ENCODE peak calls at places on chromosomes 4 and X, in eight cellular contexts. One of them, this sample, is unnamed.

GRCh38 chr4:123198706-123199105 is 197.9 kb upstream of the SPRY1 start:
- DNase-seq in activated CD8-positive, alpha-beta memory T cell treated with anti-CD3 and anti-CD28 coated beads for 1 hour: no peak
- DNase-seq in osteoblast: peak
- DNase-seq in NCI-H2081: no peak
- DNase-seq in trophoblast cell: no peak
- DNase-seq in NB4: no peak
- DNase-seq in thyroid gland: no peak
- DNase-seq in CD4-positive, CD25-positive, alpha-beta regulatory T cell: no peak
- DNase-seq in this sample: no peak

GRCh38 chr4:144985536-144985935 is 112.5 kb downstream of the ANAPC10 start:
- DNase-seq in activated CD8-positive, alpha-beta memory T cell treated with anti-CD3 and anti-CD28 coated beads for 1 hour: no peak
- DNase-seq in osteoblast: no peak
- DNase-seq in NCI-H2081: no peak
- DNase-seq in trophoblast cell: no peak
- DNase-seq in NB4: no peak
- DNase-seq in thyroid gland: no peak
- DNase-seq in CD4-positive, CD25-positive, alpha-beta regulatory T cell: no peak
- DNase-seq in this sample: no peak

GRCh38 chrX:318739-319578 is at the start of gene GTPBP6:
- DNase-seq in activated CD8-positive, alpha-beta memory T cell treated with anti-CD3 and anti-CD28 coated beads for 1 hour: peak
- DNase-seq in osteoblast: peak
- DNase-seq in NCI-H2081: no peak
- DNase-seq in trophoblast cell: peak
- DNase-seq in NB4: peak
- DNase-seq in thyroid gland: peak
- DNase-seq in CD4-positive, CD25-positive, alpha-beta regulatory T cell: peak
- DNase-seq in this sample: no peak

GRCh38 chr4:140963883-140964282 is 169.4 kb downstream of the RNF150 start:
- DNase-seq in activated CD8-positive, alpha-beta memory T cell treated with anti-CD3 and anti-CD28 coated beads for 1 hour: no peak
- DNase-seq in osteoblast: no peak
- DNase-seq in NCI-H2081: no peak
- DNase-seq in trophoblast cell: no peak
- DNase-seq in NB4: no peak
- DNase-seq in thyroid gland: no peak
- DNase-seq in CD4-positive, CD25-positive, alpha-beta regulatory T cell: no peak
- DNase-seq in this sample: no peak

GRCh38 chrX:9134341-9134740 is 100.4 kb upstream of the FAM9B start:
- DNase-seq in activated CD8-positive, alpha-beta memory T cell treated with anti-CD3 and anti-CD28 coated beads for 1 hour: no peak
- DNase-seq in osteoblast: no peak
- DNase-seq in NCI-H2081: no peak
- DNase-seq in trophoblast cell: no peak
- DNase-seq in NB4: no peak
- DNase-seq in thyroid gland: no peak
- DNase-seq in CD4-positive, CD25-positive, alpha-beta regulatory T cell: no peak
- DNase-seq in this sample: no peak

GRCh38 chr4:46329118-46329976 is 60.6 kb downstream of the GABRA2 start:
- DNase-seq in activated CD8-positive, alpha-beta memory T cell treated with anti-CD3 and anti-CD28 coated beads for 1 hour: no peak
- DNase-seq in osteoblast: no peak
- DNase-seq in NCI-H2081: peak
- DNase-seq in trophoblast cell: no peak
- DNase-seq in NB4: peak
- DNase-seq in thyroid gland: peak
- DNase-seq in CD4-positive, CD25-positive, alpha-beta regulatory T cell: no peak
- DNase-seq in this sample: no peak

GRCh38 chr4:183987987-183988392 is 82.9 kb downstream of the STOX2 start:
- DNase-seq in activated CD8-positive, alpha-beta memory T cell treated with anti-CD3 and anti-CD28 coated beads for 1 hour: no peak
- DNase-seq in osteoblast: peak
- DNase-seq in NCI-H2081: peak
- DNase-seq in trophoblast cell: peak
- DNase-seq in NB4: peak
- DNase-seq in thyroid gland: peak
- DNase-seq in CD4-positive, CD25-positive, alpha-beta regulatory T cell: no peak
- DNase-seq in this sample: no peak

GRCh38 chrX:119015407-119016242 is 41.2 kb downstream of the LONRF3 start:
- DNase-seq in activated CD8-positive, alpha-beta memory T cell treated with anti-CD3 and anti-CD28 coated beads for 1 hour: no peak
- DNase-seq in osteoblast: peak
- DNase-seq in NCI-H2081: no peak
- DNase-seq in trophoblast cell: peak
- DNase-seq in NB4: peak
- DNase-seq in thyroid gland: peak
- DNase-seq in CD4-positive, CD25-positive, alpha-beta regulatory T cell: no peak
- DNase-seq in this sample: peak

GRCh38 chr4:7335363-7336066 is 99.2 kb downstream of the PSAPL1 start:
- DNase-seq in activated CD8-positive, alpha-beta memory T cell treated with anti-CD3 and anti-CD28 coated beads for 1 hour: no peak
- DNase-seq in osteoblast: peak
- DNase-seq in NCI-H2081: peak
- DNase-seq in trophoblast cell: no peak
- DNase-seq in NB4: peak
- DNase-seq in thyroid gland: peak
- DNase-seq in CD4-positive, CD25-positive, alpha-beta regulatory T cell: peak
- DNase-seq in this sample: no peak

GRCh38 chr4:51963871-51964513 is 56.2 kb downstream of the LRRC66 start:
- DNase-seq in activated CD8-positive, alpha-beta memory T cell treated with anti-CD3 and anti-CD28 coated beads for 1 hour: no peak
- DNase-seq in osteoblast: peak
- DNase-seq in NCI-H2081: no peak
- DNase-seq in trophoblast cell: no peak
- DNase-seq in NB4: no peak
- DNase-seq in thyroid gland: no peak
- DNase-seq in CD4-positive, CD25-positive, alpha-beta regulatory T cell: no peak
- DNase-seq in this sample: peak

GRCh38 chrX:1330605-1331004 is 6.0 kb upstream of the IL3RA start:
- DNase-seq in activated CD8-positive, alpha-beta memory T cell treated with anti-CD3 and anti-CD28 coated beads for 1 hour: no peak
- DNase-seq in osteoblast: no peak
- DNase-seq in NCI-H2081: no peak
- DNase-seq in trophoblast cell: no peak
- DNase-seq in NB4: no peak
- DNase-seq in thyroid gland: no peak
- DNase-seq in CD4-positive, CD25-positive, alpha-beta regulatory T cell: no peak
- DNase-seq in this sample: no peak

GRCh38 chrX:107726809-107727534 is 48.6 kb downstream of the TSC22D3 start:
- DNase-seq in activated CD8-positive, alpha-beta memory T cell treated with anti-CD3 and anti-CD28 coated beads for 1 hour: no peak
- DNase-seq in osteoblast: no peak
- DNase-seq in NCI-H2081: peak
- DNase-seq in trophoblast cell: no peak
- DNase-seq in NB4: no peak
- DNase-seq in thyroid gland: peak
- DNase-seq in CD4-positive, CD25-positive, alpha-beta regulatory T cell: no peak
- DNase-seq in this sample: no peak

GRCh38 chr4:102483120-102483519 is 18.0 kb upstream of the NFKB1 start:
- DNase-seq in activated CD8-positive, alpha-beta memory T cell treated with anti-CD3 and anti-CD28 coated beads for 1 hour: no peak
- DNase-seq in osteoblast: no peak
- DNase-seq in NCI-H2081: no peak
- DNase-seq in trophoblast cell: no peak
- DNase-seq in NB4: no peak
- DNase-seq in thyroid gland: no peak
- DNase-seq in CD4-positive, CD25-positive, alpha-beta regulatory T cell: no peak
- DNase-seq in this sample: no peak

GRCh38 chr4:168717852-168718251 is 221.0 kb downstream of the PALLD start:
- DNase-seq in activated CD8-positive, alpha-beta memory T cell treated with anti-CD3 and anti-CD28 coated beads for 1 hour: no peak
- DNase-seq in osteoblast: peak
- DNase-seq in NCI-H2081: no peak
- DNase-seq in trophoblast cell: no peak
- DNase-seq in NB4: no peak
- DNase-seq in thyroid gland: peak
- DNase-seq in CD4-positive, CD25-positive, alpha-beta regulatory T cell: no peak
- DNase-seq in this sample: no peak

GRCh38 chr4:38106301-38106700 is 146.1 kb downstream of the PTTG2 start:
- DNase-seq in activated CD8-positive, alpha-beta memory T cell treated with anti-CD3 and anti-CD28 coated beads for 1 hour: no peak
- DNase-seq in osteoblast: no peak
- DNase-seq in NCI-H2081: no peak
- DNase-seq in trophoblast cell: no peak
- DNase-seq in NB4: no peak
- DNase-seq in thyroid gland: no peak
- DNase-seq in CD4-positive, CD25-positive, alpha-beta regulatory T cell: no peak
- DNase-seq in this sample: no peak

GRCh38 chr4:145602129-145602760 is 16.9 kb upstream of the MMAA start:
- DNase-seq in activated CD8-positive, alpha-beta memory T cell treated with anti-CD3 and anti-CD28 coated beads for 1 hour: no peak
- DNase-seq in osteoblast: no peak
- DNase-seq in NCI-H2081: no peak
- DNase-seq in trophoblast cell: no peak
- DNase-seq in NB4: no peak
- DNase-seq in thyroid gland: no peak
- DNase-seq in CD4-positive, CD25-positive, alpha-beta regulatory T cell: no peak
- DNase-seq in this sample: no peak

GRCh38 chrX:40171513-40172168 is 73.9 kb upstream of the BCOR start:
- DNase-seq in activated CD8-positive, alpha-beta memory T cell treated with anti-CD3 and anti-CD28 coated beads for 1 hour: no peak
- DNase-seq in osteoblast: peak
- DNase-seq in NCI-H2081: no peak
- DNase-seq in trophoblast cell: no peak
- DNase-seq in NB4: peak
- DNase-seq in thyroid gland: peak
- DNase-seq in CD4-positive, CD25-positive, alpha-beta regulatory T cell: peak
- DNase-seq in this sample: no peak

GRCh38 chrX:43225626-43226328 is 430.3 kb upstream of the MAOA start:
- DNase-seq in activated CD8-positive, alpha-beta memory T cell treated with anti-CD3 and anti-CD28 coated beads for 1 hour: no peak
- DNase-seq in osteoblast: no peak
- DNase-seq in NCI-H2081: no peak
- DNase-seq in trophoblast cell: peak
- DNase-seq in NB4: no peak
- DNase-seq in thyroid gland: no peak
- DNase-seq in CD4-positive, CD25-positive, alpha-beta regulatory T cell: no peak
- DNase-seq in this sample: no peak

GRCh38 chr4:101977096-101977495 is 186.6 kb downstream of the BANK1 start:
- DNase-seq in activated CD8-positive, alpha-beta memory T cell treated with anti-CD3 and anti-CD28 coated beads for 1 hour: no peak
- DNase-seq in osteoblast: peak
- DNase-seq in NCI-H2081: no peak
- DNase-seq in trophoblast cell: peak
- DNase-seq in NB4: no peak
- DNase-seq in thyroid gland: peak
- DNase-seq in CD4-positive, CD25-positive, alpha-beta regulatory T cell: no peak
- DNase-seq in this sample: no peak

GRCh38 chr4:180542445-180543100 is 1700.6 kb upstream of the TENM3 start:
- DNase-seq in activated CD8-positive, alpha-beta memory T cell treated with anti-CD3 and anti-CD28 coated beads for 1 hour: no peak
- DNase-seq in osteoblast: no peak
- DNase-seq in NCI-H2081: peak
- DNase-seq in trophoblast cell: no peak
- DNase-seq in NB4: no peak
- DNase-seq in thyroid gland: no peak
- DNase-seq in CD4-positive, CD25-positive, alpha-beta regulatory T cell: no peak
- DNase-seq in this sample: no peak

GRCh38 chr4:177175473-177175872 is 134.2 kb upstream of the NEIL3 start:
- DNase-seq in activated CD8-positive, alpha-beta memory T cell treated with anti-CD3 and anti-CD28 coated beads for 1 hour: no peak
- DNase-seq in osteoblast: no peak
- DNase-seq in NCI-H2081: no peak
- DNase-seq in trophoblast cell: no peak
- DNase-seq in NB4: no peak
- DNase-seq in thyroid gland: no peak
- DNase-seq in CD4-positive, CD25-positive, alpha-beta regulatory T cell: no peak
- DNase-seq in this sample: no peak

GRCh38 chr4:168451744-168452394 is 28.4 kb downstream of the DDX60L start:
- DNase-seq in activated CD8-positive, alpha-beta memory T cell treated with anti-CD3 and anti-CD28 coated beads for 1 hour: no peak
- DNase-seq in osteoblast: no peak
- DNase-seq in NCI-H2081: no peak
- DNase-seq in trophoblast cell: no peak
- DNase-seq in NB4: peak
- DNase-seq in thyroid gland: no peak
- DNase-seq in CD4-positive, CD25-positive, alpha-beta regulatory T cell: peak
- DNase-seq in this sample: no peak

GRCh38 chr4:61447918-61448317 is 247.8 kb downstream of the ADGRL3 start:
- DNase-seq in activated CD8-positive, alpha-beta memory T cell treated with anti-CD3 and anti-CD28 coated beads for 1 hour: no peak
- DNase-seq in osteoblast: peak
- DNase-seq in NCI-H2081: no peak
- DNase-seq in trophoblast cell: no peak
- DNase-seq in NB4: no peak
- DNase-seq in thyroid gland: no peak
- DNase-seq in CD4-positive, CD25-positive, alpha-beta regulatory T cell: no peak
- DNase-seq in this sample: no peak

GRCh38 chr4:113509851-113510250 is 251.7 kb downstream of the CAMK2D start:
- DNase-seq in activated CD8-positive, alpha-beta memory T cell treated with anti-CD3 and anti-CD28 coated beads for 1 hour: no peak
- DNase-seq in osteoblast: no peak
- DNase-seq in NCI-H2081: no peak
- DNase-seq in trophoblast cell: no peak
- DNase-seq in NB4: no peak
- DNase-seq in thyroid gland: no peak
- DNase-seq in CD4-positive, CD25-positive, alpha-beta regulatory T cell: no peak
- DNase-seq in this sample: no peak

GRCh38 chrX:139049455-139049854 is 337.9 kb upstream of the FGF13 start:
- DNase-seq in activated CD8-positive, alpha-beta memory T cell treated with anti-CD3 and anti-CD28 coated beads for 1 hour: no peak
- DNase-seq in osteoblast: no peak
- DNase-seq in NCI-H2081: no peak
- DNase-seq in trophoblast cell: no peak
- DNase-seq in NB4: no peak
- DNase-seq in thyroid gland: no peak
- DNase-seq in CD4-positive, CD25-positive, alpha-beta regulatory T cell: no peak
- DNase-seq in this sample: no peak

GRCh38 chr4:180745019-180745418 is 1498.2 kb upstream of the TENM3 start:
- DNase-seq in activated CD8-positive, alpha-beta memory T cell treated with anti-CD3 and anti-CD28 coated beads for 1 hour: no peak
- DNase-seq in osteoblast: no peak
- DNase-seq in NCI-H2081: no peak
- DNase-seq in trophoblast cell: no peak
- DNase-seq in NB4: no peak
- DNase-seq in thyroid gland: no peak
- DNase-seq in CD4-positive, CD25-positive, alpha-beta regulatory T cell: no peak
- DNase-seq in this sample: no peak

GRCh38 chr4:141501931-141502330 is 134.5 kb upstream of the IL15 start:
- DNase-seq in activated CD8-positive, alpha-beta memory T cell treated with anti-CD3 and anti-CD28 coated beads for 1 hour: no peak
- DNase-seq in osteoblast: no peak
- DNase-seq in NCI-H2081: no peak
- DNase-seq in trophoblast cell: no peak
- DNase-seq in NB4: no peak
- DNase-seq in thyroid gland: no peak
- DNase-seq in CD4-positive, CD25-positive, alpha-beta regulatory T cell: no peak
- DNase-seq in this sample: no peak

GRCh38 chrX:104195489-104196084 is 29.3 kb downstream of the FAM199X start:
- DNase-seq in activated CD8-positive, alpha-beta memory T cell treated with anti-CD3 and anti-CD28 coated beads for 1 hour: no peak
- DNase-seq in osteoblast: no peak
- DNase-seq in NCI-H2081: peak
- DNase-seq in trophoblast cell: no peak
- DNase-seq in NB4: peak
- DNase-seq in thyroid gland: no peak
- DNase-seq in CD4-positive, CD25-positive, alpha-beta regulatory T cell: peak
- DNase-seq in this sample: no peak

GRCh38 chr4:7325541-7325940 is 109.2 kb downstream of the PSAPL1 start:
- DNase-seq in activated CD8-positive, alpha-beta memory T cell treated with anti-CD3 and anti-CD28 coated beads for 1 hour: no peak
- DNase-seq in osteoblast: peak
- DNase-seq in NCI-H2081: no peak
- DNase-seq in trophoblast cell: no peak
- DNase-seq in NB4: no peak
- DNase-seq in thyroid gland: no peak
- DNase-seq in CD4-positive, CD25-positive, alpha-beta regulatory T cell: no peak
- DNase-seq in this sample: no peak

GRCh38 chrX:121958886-121959285 is 911.5 kb downstream of the GLUD2 start:
- DNase-seq in activated CD8-positive, alpha-beta memory T cell treated with anti-CD3 and anti-CD28 coated beads for 1 hour: no peak
- DNase-seq in osteoblast: no peak
- DNase-seq in NCI-H2081: no peak
- DNase-seq in trophoblast cell: no peak
- DNase-seq in NB4: no peak
- DNase-seq in thyroid gland: no peak
- DNase-seq in CD4-positive, CD25-positive, alpha-beta regulatory T cell: no peak
- DNase-seq in this sample: no peak

GRCh38 chr4:52915131-52915645 is 53.1 kb downstream of the RASL11B start:
- DNase-seq in activated CD8-positive, alpha-beta memory T cell treated with anti-CD3 and anti-CD28 coated beads for 1 hour: no peak
- DNase-seq in osteoblast: no peak
- DNase-seq in NCI-H2081: no peak
- DNase-seq in trophoblast cell: no peak
- DNase-seq in NB4: no peak
- DNase-seq in thyroid gland: no peak
- DNase-seq in CD4-positive, CD25-positive, alpha-beta regulatory T cell: no peak
- DNase-seq in this sample: no peak

GRCh38 chr4:27764526-27764837 is 903.8 kb downstream of the STIM2 start:
- DNase-seq in activated CD8-positive, alpha-beta memory T cell treated with anti-CD3 and anti-CD28 coated beads for 1 hour: no peak
- DNase-seq in osteoblast: no peak
- DNase-seq in NCI-H2081: no peak
- DNase-seq in trophoblast cell: no peak
- DNase-seq in NB4: no peak
- DNase-seq in thyroid gland: no peak
- DNase-seq in CD4-positive, CD25-positive, alpha-beta regulatory T cell: no peak
- DNase-seq in this sample: no peak